ENCODE peak calls at places on chromosomes 6 and 20, in four cellular contexts. One of them, this sample, is unnamed.

GRCh38 chr6:31209137-31209536 is 38.7 kb upstream of the POU5F1 start:
- DNase-seq in mesendoderm: no peak
- DNase-seq in H1: no peak
- DNase-seq in IMR-90: no peak
- DNase-seq in this sample: no peak

GRCh38 chr6:89299451-89299850 is 15.6 kb downstream of the GABRR2 start:
- DNase-seq in mesendoderm: peak; percentile 42
- DNase-seq in IMR-90: peak; percentile 24
- DNase-seq in H1: no peak
- DNase-seq in this sample: peak; percentile 57

GRCh38 chr6:113182370-113183141 is 674.6 kb upstream of the MARCKS start:
- DNase-seq in mesendoderm: peak; percentile 49
- DNase-seq in H1: no peak
- DNase-seq in IMR-90: peak; percentile 83
- DNase-seq in this sample: no peak

GRCh38 chr20:1887756-1888155 is 7.5 kb upstream of the SIRPA start:
- DNase-seq in mesendoderm: no peak
- DNase-seq in IMR-90: no peak
- DNase-seq in H1: no peak
- DNase-seq in this sample: no peak

GRCh38 chr6:20686142-20686541 is 151.9 kb downstream of the CDKAL1 start:
- DNase-seq in mesendoderm: peak; percentile 82
- DNase-seq in H1: peak; percentile 10
- DNase-seq in IMR-90: no peak
- DNase-seq in this sample: peak; percentile 66

GRCh38 chr6:25217275-25217674 is 61.9 kb upstream of the CARMIL1 start:
- DNase-seq in H1: no peak
- DNase-seq in mesendoderm: no peak
- DNase-seq in IMR-90: no peak
- DNase-seq in this sample: no peak

GRCh38 chr6:139623382-139623781 is 248.9 kb upstream of the CITED2 start:
- DNase-seq in H1: no peak
- DNase-seq in IMR-90: no peak
- DNase-seq in mesendoderm: no peak
- DNase-seq in this sample: no peak

GRCh38 chr6:143901885-143902708 is 37.8 kb downstream of the ZC2HC1B start:
- DNase-seq in mesendoderm: peak; percentile 55
- DNase-seq in IMR-90: peak; percentile 49
- DNase-seq in H1: no peak
- DNase-seq in this sample: no peak

GRCh38 chr6:36025260-36025931 is 955 bp upstream of the SLC26A8 start:
- DNase-seq in IMR-90: peak; percentile 65
- DNase-seq in mesendoderm: no peak
- DNase-seq in H1: no peak
- DNase-seq in this sample: no peak

GRCh38 chr20:38315290-38315966 is 11.5 kb downstream of the BPI start:
- DNase-seq in mesendoderm: no peak
- DNase-seq in H1: no peak
- DNase-seq in IMR-90: peak; percentile 41
- DNase-seq in this sample: no peak

GRCh38 chr6:107506145-107506544 is 16.2 kb downstream of the SOBP start:
- DNase-seq in mesendoderm: no peak
- DNase-seq in IMR-90: no peak
- DNase-seq in H1: no peak
- DNase-seq in this sample: no peak

GRCh38 chr20:16485406-16485805 is 87.8 kb downstream of the KIF16B start:
- DNase-seq in H1: no peak
- DNase-seq in mesendoderm: no peak
- DNase-seq in IMR-90: peak; percentile 30
- DNase-seq in this sample: no peak

GRCh38 chr20:31497838-31498540 is 16.3 kb upstream of the HM13 start:
- DNase-seq in H1: no peak
- DNase-seq in IMR-90: peak; percentile 49
- DNase-seq in mesendoderm: peak; percentile 30
- DNase-seq in this sample: no peak

DNA sequence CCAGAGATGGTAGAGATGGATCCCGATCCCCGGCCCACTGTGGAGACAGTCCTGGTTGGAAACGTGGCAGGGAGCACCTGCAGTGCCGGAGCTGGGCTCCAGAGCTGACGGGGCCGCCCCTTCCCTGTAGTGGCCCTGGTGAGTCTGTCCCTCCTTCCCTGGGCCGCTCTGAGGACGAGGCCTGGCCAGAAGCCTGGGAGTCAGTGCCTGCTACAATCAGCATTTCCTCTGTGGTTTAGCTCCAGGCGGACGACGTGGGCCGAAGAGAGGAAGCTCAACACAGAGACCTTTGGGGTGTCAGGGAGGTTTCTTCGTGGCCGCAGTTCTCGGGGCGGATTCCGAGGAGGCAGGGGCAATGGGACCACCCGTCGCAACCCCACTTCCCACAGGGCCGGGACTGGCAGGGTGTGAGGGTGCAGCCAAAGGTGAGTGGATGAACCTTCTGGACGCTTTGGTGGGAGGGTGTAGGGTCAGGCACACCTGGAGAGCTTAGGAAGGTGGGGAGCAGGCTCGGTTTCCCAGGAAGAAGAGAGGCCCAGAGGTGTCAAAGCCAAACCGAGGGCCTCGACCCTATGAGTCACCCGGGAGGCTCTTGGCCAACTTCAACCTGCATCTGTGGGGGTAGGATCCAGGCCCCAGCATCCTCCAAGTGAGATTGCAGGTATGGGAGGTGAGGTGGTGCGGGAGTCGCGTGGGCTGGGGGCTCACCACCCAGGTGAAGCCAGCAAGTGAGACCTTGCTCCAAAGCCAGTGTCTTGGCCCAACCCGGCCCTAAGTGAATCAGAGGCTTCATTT is 9.9 kb downstream of the PSMA7 start:
- DNase-seq in H1: no peak
- DNase-seq in mesendoderm: no peak
- DNase-seq in IMR-90: no peak
- DNase-seq in this sample: no peak
- H3K23ac ChIP-seq in H1: no peak overlapping the region
- H3K23ac ChIP-seq in mesendoderm: no peak overlapping the region
- H3K23ac ChIP-seq in IMR-90: no peak overlapping the region
- H3K23ac ChIP-seq in this sample: no peak overlapping the region

DNA sequence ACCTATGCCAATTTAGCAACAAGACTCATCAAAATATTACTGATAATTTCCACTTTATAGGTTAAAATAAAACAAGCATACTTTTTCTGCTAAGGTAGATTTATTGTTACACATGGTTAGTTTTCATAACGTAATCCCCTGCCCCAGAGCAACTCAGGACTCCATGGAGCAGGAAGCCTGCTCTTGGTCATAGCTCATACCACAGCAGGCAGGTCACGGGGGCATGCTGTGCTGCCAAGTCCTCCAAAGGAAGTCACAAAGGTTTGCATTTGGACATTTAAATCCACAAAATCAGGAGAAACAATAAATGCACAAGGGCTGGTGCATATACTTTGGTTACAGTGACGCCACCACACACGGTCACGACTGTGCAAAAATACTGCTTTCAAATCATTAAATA is 12.5 kb downstream of the GZF1 start:
- DNase-seq in mesendoderm: no peak
- DNase-seq in IMR-90: no peak
- DNase-seq in H1: no peak
- DNase-seq in this sample: no peak
- H3K23ac ChIP-seq in mesendoderm: no peak overlapping the region
- H3K23ac ChIP-seq in IMR-90: no peak overlapping the region
- H3K23ac ChIP-seq in H1: no peak overlapping the region
- H3K23ac ChIP-seq in this sample: no peak overlapping the region

GRCh38 chr6:169986848-169987498 is 235.6 kb downstream of the ERMARD start:
- DNase-seq in IMR-90: no peak
- DNase-seq in H1: no peak
- DNase-seq in mesendoderm: no peak
- DNase-seq in this sample: no peak
- H3K23ac ChIP-seq in IMR-90: no peak overlapping the region
- H3K23ac ChIP-seq in H1: no peak overlapping the region
- H3K23ac ChIP-seq in mesendoderm: no peak overlapping the region
- H3K23ac ChIP-seq in this sample: no peak overlapping the region

DNA sequence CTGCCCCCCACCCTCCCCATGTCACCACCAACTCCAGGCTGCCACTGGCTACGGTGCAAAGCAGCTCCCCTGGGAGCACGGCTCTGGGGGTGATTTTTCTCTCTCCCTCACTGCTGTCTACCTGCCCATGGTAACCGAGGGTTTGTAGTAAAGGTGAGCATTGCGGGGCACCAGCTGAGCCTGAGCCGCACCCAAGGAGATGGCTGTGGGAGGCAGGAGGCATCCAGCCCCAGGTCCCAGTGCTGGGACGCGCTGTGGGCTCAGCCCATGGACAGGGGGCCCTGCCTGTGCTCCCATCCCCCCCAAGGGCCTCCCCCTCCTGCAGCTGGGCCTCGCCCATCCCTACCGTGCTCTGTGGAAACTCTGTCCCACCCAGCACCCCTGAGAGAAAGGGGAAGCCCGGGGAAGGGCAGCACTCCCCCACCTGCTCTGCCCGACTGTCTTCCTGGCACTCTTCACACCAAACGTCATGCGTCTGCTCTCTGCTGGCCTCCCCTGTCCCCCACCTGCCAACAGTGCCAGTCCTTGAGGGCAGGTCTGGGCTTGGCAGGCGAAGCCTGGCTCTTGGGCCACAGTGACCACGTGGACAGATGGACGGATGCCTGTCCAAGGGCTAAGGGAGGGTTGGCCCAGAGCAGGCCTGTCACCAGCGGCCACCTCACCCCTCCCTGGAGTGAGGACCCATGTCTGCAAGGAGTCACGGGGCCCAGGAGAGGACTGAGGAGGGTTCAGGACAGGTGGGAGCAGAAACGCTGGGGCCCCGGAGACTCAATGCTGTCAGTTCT is 3.8 kb upstream of the CHRNA4 start:
- DNase-seq in H1: no peak
- DNase-seq in IMR-90: no peak
- DNase-seq in mesendoderm: no peak
- DNase-seq in this sample: no peak
- H3K23ac ChIP-seq in H1: no peak overlapping the region
- H3K23ac ChIP-seq in IMR-90: no peak overlapping the region
- H3K23ac ChIP-seq in mesendoderm: no peak overlapping the region
- H3K23ac ChIP-seq in this sample: no peak overlapping the region

DNA sequence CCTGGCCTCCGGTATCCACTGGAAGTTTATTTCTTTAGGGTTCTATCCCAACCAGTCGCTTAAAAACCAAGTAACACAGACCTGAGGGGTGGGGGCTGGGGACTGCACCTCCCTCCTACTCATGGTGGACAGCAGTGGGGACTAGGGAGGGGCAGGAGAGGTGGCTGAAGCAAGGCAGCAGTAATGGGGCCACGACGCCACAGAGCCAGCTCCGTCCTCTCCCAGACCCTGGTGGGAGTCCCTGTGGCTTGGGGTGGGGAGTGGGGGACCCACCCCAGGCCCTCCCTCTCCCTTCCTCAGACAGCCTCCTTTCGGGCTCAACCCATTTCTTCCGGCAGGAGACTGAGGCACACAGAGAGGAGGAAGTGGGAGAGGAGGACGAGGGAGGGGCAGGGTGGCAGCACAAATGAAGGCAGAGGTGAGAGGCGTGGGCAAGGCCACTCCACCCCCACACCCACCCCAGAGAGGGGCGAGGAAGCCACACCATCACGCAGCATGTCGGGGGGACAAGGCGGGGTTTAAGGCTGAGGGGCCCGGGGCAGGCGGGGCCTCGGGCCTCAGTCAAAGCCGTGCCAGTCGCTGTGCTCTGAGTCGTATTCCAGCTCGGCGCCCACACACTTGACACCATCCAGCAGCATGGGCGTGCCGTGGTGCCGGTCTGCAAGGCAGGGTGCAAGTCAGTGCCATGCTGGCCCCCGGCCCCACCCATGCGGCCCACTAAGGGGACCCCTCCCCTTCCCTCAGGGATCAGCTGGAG is 13.9 kb downstream of the ADISSP start:
- DNase-seq in mesendoderm: no peak
- DNase-seq in IMR-90: no peak
- DNase-seq in H1: no peak
- DNase-seq in this sample: no peak
- H3K23ac ChIP-seq in mesendoderm: no peak overlapping the region
- H3K23ac ChIP-seq in IMR-90: no peak overlapping the region
- H3K23ac ChIP-seq in H1: no peak overlapping the region
- H3K23ac ChIP-seq in this sample: no peak overlapping the region

GRCh38 chr20:62354811-62355341 is 12.2 kb downstream of the LAMA5 start:
- DNase-seq in mesendoderm: no peak
- DNase-seq in H1: no peak
- DNase-seq in IMR-90: no peak
- DNase-seq in this sample: no peak

GRCh38 chr20:62352402-62353288 is 14.5 kb downstream of the LAMA5 start:
- DNase-seq in mesendoderm: no peak
- DNase-seq in IMR-90: no peak
- DNase-seq in H1: no peak
- DNase-seq in this sample: no peak

GRCh38 chr20:62353289-62354030 is 13.7 kb downstream of the LAMA5 start:
- DNase-seq in mesendoderm: no peak
- DNase-seq in H1: no peak
- DNase-seq in IMR-90: no peak
- DNase-seq in this sample: no peak

GRCh38 chr20:62355527-62356142 is 11.5 kb downstream of the LAMA5 start:
- DNase-seq in mesendoderm: peak; percentile 71
- DNase-seq in H1: no peak
- DNase-seq in IMR-90: no peak
- DNase-seq in this sample: no peak

DNA sequence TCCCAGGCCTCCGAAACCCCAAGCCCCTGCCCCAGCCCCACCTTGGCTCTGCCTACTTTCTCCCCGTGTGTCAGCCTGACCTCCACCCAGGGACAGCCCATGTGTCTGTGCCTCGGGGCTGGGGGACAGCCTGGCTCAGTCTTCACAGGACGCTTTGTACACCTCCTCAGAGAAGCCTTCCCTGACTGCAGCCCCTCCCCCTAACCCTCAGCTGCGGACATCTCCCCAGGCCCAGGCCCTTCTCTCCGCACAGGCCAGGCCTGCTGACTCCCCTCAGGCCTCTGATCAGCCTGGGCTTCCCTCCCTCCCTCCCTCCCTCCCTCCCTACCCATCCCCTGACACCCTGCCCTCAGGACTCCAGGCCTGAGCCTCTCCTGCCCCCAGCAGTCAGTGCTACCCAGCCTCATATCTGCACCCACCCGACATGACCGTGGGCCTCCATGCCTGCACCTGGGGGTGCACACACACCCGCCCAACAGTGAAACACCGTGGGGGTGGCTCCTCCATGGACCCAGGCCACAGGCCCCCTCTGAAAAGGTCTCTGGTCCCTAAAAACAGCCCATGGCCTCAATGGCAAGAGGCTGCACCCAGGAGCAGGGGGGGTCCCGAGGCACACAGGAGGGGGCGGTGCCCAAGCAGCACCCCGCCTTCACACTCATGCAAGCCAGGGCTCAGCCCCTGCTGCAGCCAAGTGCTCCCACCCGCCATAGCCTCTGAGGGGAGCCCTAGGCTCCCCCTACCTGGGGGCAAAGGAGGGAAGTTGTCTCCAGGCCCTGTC is 12.9 kb downstream of the LAMA5 start:
- DNase-seq in H1: no peak
- DNase-seq in mesendoderm: peak; percentile 49
- DNase-seq in IMR-90: no peak
- DNase-seq in this sample: no peak
- H3K23ac ChIP-seq in H1: no peak overlapping the region
- H3K23ac ChIP-seq in mesendoderm: no peak overlapping the region
- H3K23ac ChIP-seq in IMR-90: no peak overlapping the region
- H3K23ac ChIP-seq in this sample: no peak overlapping the region